ENCODE peak calls at places on chromosomes 12 and 14, in five cellular contexts. G is CD8-positive, alpha-beta T cell; A is M059J; F is endothelial cell of umbilical vein; D is mammary epithelial cell. S is an unnamed sample.

GRCh38 chr12:124565071-124565491 is 2.3 kb downstream of the NCOR2 start:
- DNase-seq in G (no peak), A (no peak), F (no peak), D (no peak), S (peak)

GRCh38 chr14:96126783-96127271 is 77.8 kb upstream of the BDKRB2 start:
- DNase-seq in G (peak), A (no peak), F (no peak), D (no peak), S (no peak)

GRCh38 chr14:50524731-50525510 is 7.4 kb downstream of the MAP4K5 start:
- DNase-seq in G (no peak), A (no peak), F (no peak), D (no peak), S (no peak)

GRCh38 chr12:4134434-4134762 is 139.2 kb upstream of the CCND2 start:
- DNase-seq in G (no peak), A (no peak), F (no peak), D (no peak), S (no peak)

GRCh38 chr12:110071967-110072366 is 23.6 kb upstream of the C12orf76 start:
- DNase-seq in G (no peak), A (no peak), F (no peak), D (no peak), S (no peak)

GRCh38 chr14:36771256-36771655 is 109.6 kb downstream of the PAX9 start:
- DNase-seq in G (no peak), A (no peak), F (peak), D (no peak), S (no peak)

GRCh38 chr12:117344716-117345115 is 16.7 kb downstream of the NOS1 start:
- DNase-seq in G (no peak), A (peak), F (no peak), D (peak), S (no peak)

GRCh38 chr12:132323171-132324010 is 6.0 kb downstream of the GALNT9 start:
- DNase-seq in G (peak), A (no peak), F (no peak), D (no peak), S (no peak)

GRCh38 chr12:117674313-117674712 is 294.5 kb downstream of the KSR2 start:
- DNase-seq in G (no peak), A (peak), F (peak), D (no peak), S (no peak)

GRCh38 chr14:99177046-99177655 is 94.8 kb downstream of the BCL11B start:
- DNase-seq in G (peak), A (no peak), F (no peak), D (no peak), S (no peak)

GRCh38 chr12:124412646-124413015 is 117.7 kb downstream of the RFLNA start:
- DNase-seq in G (no peak), A (no peak), F (no peak), D (no peak), S (no peak)

GRCh38 chr14:103129301-103130016 is 6.2 kb downstream of the TNFAIP2 start:
- DNase-seq in G (no peak), A (peak), F (no peak), D (peak), S (no peak)

GRCh38 chr14:73261075-73261474 is 23.8 kb downstream of the PAPLN start:
- DNase-seq in G (no peak), A (no peak), F (no peak), D (no peak), S (no peak)

GRCh38 chr14:94555991-94556390 is 5.3 kb upstream of the SERPINA4 start:
- DNase-seq in G (no peak), A (no peak), F (no peak), D (no peak), S (no peak)

GRCh38 chr14:94601961-94602391 is 10.2 kb upstream of the SERPINA3 start:
- DNase-seq in G (no peak), A (peak), F (peak), D (peak), S (peak)

GRCh38 chr14:100873083-100873482 is 30.4 kb downstream of the RTL1 start:
- DNase-seq in G (no peak), A (no peak), F (no peak), D (no peak), S (no peak)